ENCODE peak calls at places on chromosomes 6 and 20, in five cellular contexts. B, S, C, P and L are unnamed samples.
A peak's percentile ranks its signal among the peaks of the same experiment; 100 is the strongest.

GRCh38 chr6:152293404-152293803 is 343.8 kb downstream of the SYNE1 start:
- DNase-seq in B (no peak), S (no peak), C (no peak), P (no peak), L (no peak)

GRCh38 chr20:41738584-41739193 is 120.5 kb upstream of the CHD6 start:
- DNase-seq in B (peak; percentile 45), S (peak; percentile 32), C (no peak), P (peak; percentile 2), L (peak; percentile 34)

GRCh38 chr20:45138451-45139300 is 14.4 kb upstream of the WFDC12 start:
- DNase-seq in B (peak; percentile 21), S (peak; percentile 21), C (peak; percentile 53), P (no peak), L (peak; percentile 72)

GRCh38 chr6:17714879-17715860 is 8.4 kb upstream of the NUP153 start:
- DNase-seq in B (peak; percentile 95), S (peak; percentile 74), C (peak; percentile 13), P (peak; percentile 89), L (peak; percentile 92)

GRCh38 chr6:391559-392440 is at the start of gene IRF4:
- DNase-seq in B (peak; percentile 9), S (no peak), C (peak; percentile 89), P (no peak), L (no peak)

GRCh38 chr20:61397146-61397545 is 145.1 kb downstream of the CDH4 start:
- DNase-seq in B (no peak), S (no peak), C (no peak), P (no peak), L (no peak)

GRCh38 chr20:38441916-38442315 is 6.8 kb upstream of the SNHG17 start:
- DNase-seq in B (no peak), S (no peak), C (no peak), P (no peak), L (no peak)

GRCh38 chr6:45586216-45587171 is 208.8 kb upstream of the SUPT3H start:
- DNase-seq in B (no peak), S (no peak), C (no peak), P (no peak), L (peak; percentile 85)

GRCh38 chr6:82178084-82178758 is 69.3 kb downstream of the IBTK start:
- DNase-seq in B (peak; percentile 70), S (no peak), C (no peak), P (peak; percentile 12), L (peak; percentile 38)

GRCh38 chr20:760751-761417 is 7.4 kb downstream of the SLC52A3 start:
- DNase-seq in B (peak; percentile 13), S (peak; percentile 47), C (peak; percentile 59), P (no peak), L (peak; percentile 21)

GRCh38 chr20:38962898-38963484 is 847 bp downstream of the DHX35 start:
- DNase-seq in B (no peak), S (no peak), C (no peak), P (no peak), L (no peak)

GRCh38 chr6:135324531-135324930 is 143.4 kb downstream of the MYB start:
- DNase-seq in B (no peak), S (no peak), C (no peak), P (no peak), L (no peak)

GRCh38 chr6:1607557-1608221 is 2.0 kb upstream of the FOXC1 start:
- DNase-seq in B (no peak), S (no peak), C (no peak), P (no peak), L (peak; percentile 12)

GRCh38 chr20:48937674-48938073 is 16.2 kb downstream of the ARFGEF2 start:
- DNase-seq in B (no peak), S (no peak), C (no peak), P (no peak), L (no peak)

GRCh38 chr6:100445512-100445911 is 19.2 kb downstream of the SIM1 start:
- DNase-seq in B (no peak), S (no peak), C (no peak), P (no peak), L (no peak)

GRCh38 chr6:154582696-154583095 is 72.2 kb upstream of the CNKSR3 start:
- DNase-seq in B (no peak), S (no peak), C (no peak), P (no peak), L (no peak)

GRCh38 chr6:136387316-136387715 is 97.7 kb upstream of the BCLAF1 start:
- DNase-seq in B (no peak), S (no peak), C (no peak), P (no peak), L (peak; percentile 90)

GRCh38 chr20:44393608-44394519 is 38.4 kb downstream of the HNF4A start:
- DNase-seq in B (no peak), S (no peak), C (no peak), P (no peak), L (no peak)

GRCh38 chr20:7078804-7079203 is 311.3 kb downstream of the BMP2 start:
- DNase-seq in B (no peak), S (no peak), C (no peak), P (no peak), L (no peak)

GRCh38 chr20:43728686-43729255 is 2.0 kb upstream of the GTSF1L start:
- DNase-seq in B (no peak), S (no peak), C (no peak), P (no peak), L (no peak)

GRCh38 chr20:49268600-49269365 is 9.1 kb downstream of the ZNFX1 start:
- DNase-seq in B (peak; percentile 74), S (no peak), C (no peak), P (no peak), L (no peak)

GRCh38 chr6:90397929-90398674 is 101.5 kb upstream of the BACH2 start:
- DNase-seq in B (no peak), S (no peak), C (no peak), P (no peak), L (peak; percentile 64)

GRCh38 chr6:112846711-112847110 is 499.6 kb downstream of the RFPL4B start:
- DNase-seq in B (no peak), S (no peak), C (no peak), P (no peak), L (no peak)

GRCh38 chr6:24691550-24691949 is 24.7 kb downstream of the ACOT13 start:
- DNase-seq in B (no peak), S (no peak), C (no peak), P (no peak), L (no peak)

GRCh38 chr6:48825501-48826317 is 637.3 kb downstream of the MMUT start:
- DNase-seq in B (peak; percentile 59), S (no peak), C (no peak), P (no peak), L (peak; percentile 55)

GRCh38 chr6:168034537-168034936 is 37.1 kb downstream of the KIF25 start:
- DNase-seq in B (no peak), S (no peak), C (no peak), P (no peak), L (no peak)

GRCh38 chr6:135269399-135270005 is 88.4 kb downstream of the MYB start:
- DNase-seq in B (no peak), S (no peak), C (no peak), P (no peak), L (no peak)

DNA sequence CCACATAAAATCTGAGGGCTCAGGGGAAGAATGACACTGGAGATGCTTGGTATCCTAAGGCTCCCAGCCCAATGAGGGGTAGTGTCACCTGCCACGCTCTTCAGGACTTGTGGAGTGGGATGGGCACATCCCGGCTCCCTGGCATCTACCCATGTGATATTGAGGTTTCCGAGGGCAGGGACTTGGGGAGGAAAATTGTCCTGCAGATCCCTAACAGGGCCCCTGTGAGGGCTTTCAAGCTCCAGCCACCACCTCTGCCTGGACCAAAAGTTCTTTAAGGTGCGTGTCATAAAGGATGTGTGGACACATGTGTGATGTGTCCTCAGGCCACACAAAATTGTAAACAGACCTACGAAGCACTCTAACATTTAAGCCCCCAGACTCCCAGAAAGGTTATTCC is 2.5 kb downstream of the SCML4 start:
- DNase-seq in B (no peak), S (no peak), C (no peak), P (no peak), L (no peak)
- H3K4me3 ChIP-seq in B (no peak overlapping the region), S (no peak overlapping the region), C (no peak overlapping the region), P (no peak overlapping the region), L (no peak overlapping the region)

GRCh38 chr20:62724692-62725595 is 16.3 kb downstream of the NTSR1 start:
- DNase-seq in B (no peak), S (no peak), C (no peak), P (no peak), L (no peak)
- H3K4me3 ChIP-seq in B (no peak overlapping the region), S (no peak overlapping the region), C (no peak overlapping the region), P (no peak overlapping the region), L (no peak overlapping the region)

DNA sequence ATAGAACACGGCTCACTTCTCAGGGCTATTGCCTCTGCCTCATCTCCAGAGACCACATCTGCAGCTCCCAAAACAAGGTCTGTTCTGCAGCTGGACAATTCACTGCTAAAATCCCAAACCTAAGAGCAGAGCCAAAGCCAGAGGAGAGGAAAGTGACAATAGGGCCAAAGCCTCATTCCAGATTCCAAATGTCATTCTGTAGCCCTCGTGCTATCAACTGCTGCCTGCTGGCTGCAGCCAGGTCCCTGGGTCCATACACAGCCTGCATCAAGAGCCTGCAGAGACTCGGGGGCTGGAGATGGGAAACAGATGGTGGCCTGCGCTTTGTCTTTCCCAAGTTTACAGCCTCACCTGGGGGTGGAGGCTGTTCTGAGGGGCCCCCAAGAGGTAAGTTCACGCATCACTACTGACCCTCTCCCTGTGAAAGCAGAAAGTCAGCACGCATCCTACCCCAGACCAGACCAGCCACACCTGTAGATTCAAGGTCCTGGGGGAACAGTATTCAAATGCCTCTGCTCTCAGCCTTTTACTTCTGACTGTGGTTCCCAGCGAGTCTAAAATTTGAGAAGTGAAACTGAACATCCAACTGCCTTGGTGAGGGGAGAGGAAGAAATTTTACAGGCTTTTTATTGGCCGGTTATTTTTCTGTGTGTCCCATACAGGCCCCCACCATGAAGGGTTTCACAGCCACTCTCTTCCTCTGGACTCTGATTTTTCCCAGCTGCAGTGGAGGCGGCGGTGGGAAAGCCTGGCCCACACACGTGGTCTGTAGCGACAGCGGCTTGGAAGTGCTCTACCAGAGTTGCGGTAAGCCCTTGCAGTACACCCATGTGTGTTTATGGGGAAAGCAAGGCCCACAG is at the start of gene LY86:
- DNase-seq in B (no peak), S (no peak), C (peak; percentile 87), P (no peak), L (no peak)
- H3K4me3 ChIP-seq in B (no peak within 1 kb of the TSS), S (no peak within 1 kb of the TSS), C (peak within 1 kb of the TSS; percentile 66), P (no peak within 1 kb of the TSS), L (no peak within 1 kb of the TSS)

DNA sequence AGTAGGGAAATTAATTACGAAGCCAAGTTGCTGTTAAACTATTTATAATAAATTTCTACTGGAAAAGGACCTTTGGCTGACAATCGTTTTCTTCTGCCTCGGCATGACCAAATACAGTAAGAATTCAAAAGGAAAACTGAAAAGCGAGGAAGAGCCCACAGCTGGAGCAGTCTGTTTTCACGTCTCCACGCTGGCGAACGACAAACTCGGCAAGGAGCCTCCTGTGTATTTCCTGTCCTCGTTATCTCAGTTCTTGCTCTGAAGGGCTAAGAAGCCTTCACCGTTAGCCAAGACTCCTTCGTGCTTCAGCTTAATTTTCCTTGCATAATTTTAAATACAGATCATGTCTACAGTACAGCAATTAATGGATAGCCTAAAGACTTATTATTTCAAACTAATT is 214.3 kb upstream of the PLCB4 start:
- DNase-seq in B (peak; percentile 55), S (no peak), C (no peak), P (no peak), L (no peak)
- H3K4me3 ChIP-seq in B (no peak overlapping the region), S (no peak overlapping the region), C (no peak overlapping the region), P (no peak overlapping the region), L (no peak overlapping the region)